ENCODE peak calls at places on chromosomes 7 and 10, in four cellular contexts. P is stimulated activated CD4-positive, alpha-beta T cell treated with anti-CD3 and anti-CD28 coated beads, Interleukin-15, amount 100 ng/mL, for 1 hour; G is right cardiac atrium; Y is GDM1. A is an unnamed sample.

GRCh38 chr7:117008849-117009531 is 55.7 kb downstream of the ST7 start:
- DNase-seq in P (no peak), G (no peak), Y (peak), A (peak)

GRCh38 chr7:80942261-80943041 is 23.6 kb upstream of the SEMA3C start:
- DNase-seq in P (no peak), G (peak), Y (no peak), A (peak)

GRCh38 chr10:103467391-103467790 is 8.7 kb upstream of the CALHM1 start:
- DNase-seq in P (no peak), G (no peak), Y (no peak), A (no peak)

GRCh38 chr7:92133133-92133736 is 1.0 kb downstream of the CYP51A1 start:
- DNase-seq in P (no peak), G (no peak), Y (peak), A (no peak)

GRCh38 chr10:15824498-15824897 is 35.8 kb downstream of the MINDY3 start:
- DNase-seq in P (no peak), G (no peak), Y (no peak), A (peak)

GRCh38 chr10:79491171-79491835 is 21.0 kb upstream of the EIF5AL1 start:
- DNase-seq in P (no peak), G (no peak), Y (no peak), A (no peak)

GRCh38 chr10:126736737-126737136 is 66.2 kb upstream of the C10orf90 start:
- DNase-seq in P (no peak), G (no peak), Y (no peak), A (no peak)

GRCh38 chr10:77505431-77506334 is 131.9 kb downstream of the KCNMA1 start:
- DNase-seq in P (no peak), G (no peak), Y (no peak), A (peak)

GRCh38 chr7:21377545-21377944 is 50.3 kb upstream of the SP4 start:
- DNase-seq in P (no peak), G (no peak), Y (no peak), A (no peak)

GRCh38 chr7:21702303-21702702 is 159.5 kb downstream of the DNAH11 start:
- DNase-seq in P (no peak), G (no peak), Y (no peak), A (no peak)

GRCh38 chr7:140989068-140989467 is 25.7 kb downstream of the MRPS33 start:
- DNase-seq in P (no peak), G (no peak), Y (no peak), A (no peak)

GRCh38 chr10:46557319-46558140 is 1.1 kb upstream of the GPRIN2 start:
- DNase-seq in P (peak), G (no peak), Y (no peak), A (no peak)

GRCh38 chr7:73718438-73718881 is 1.0 kb downstream of the STX1A start:
- DNase-seq in P (no peak), G (no peak), Y (no peak), A (no peak)

GRCh38 chr7:18762189-18762588 is 266.6 kb downstream of the HDAC9 start:
- DNase-seq in P (no peak), G (no peak), Y (no peak), A (peak)

GRCh38 chr10:33876547-33877400 is 542.3 kb upstream of the NRP1 start:
- DNase-seq in P (no peak), G (peak), Y (no peak), A (no peak)

GRCh38 chr7:135980665-135981180 is 3.6 kb upstream of the MTPN start:
- DNase-seq in P (peak), G (no peak), Y (peak), A (no peak)

GRCh38 chr7:94562525-94562924 is 52.9 kb downstream of the CASD1 start:
- DNase-seq in P (no peak), G (no peak), Y (no peak), A (no peak)

GRCh38 chr10:129771576-129772471 is 192.2 kb downstream of the EBF3 start:
- DNase-seq in P (no peak), G (no peak), Y (no peak), A (no peak)

GRCh38 chr7:139848274-139848673 is 19.2 kb downstream of the TBXAS1 start:
- DNase-seq in P (no peak), G (no peak), Y (no peak), A (no peak)

GRCh38 chr10:98269435-98269912 is 1.5 kb upstream of the LOXL4 start:
- DNase-seq in P (no peak), G (peak), Y (no peak), A (peak)